ENCODE peak calls at places on chromosomes 11 and 22, in six cellular contexts. One of them, this sample, is unnamed.

GRCh38 chr11:108241370-108242037 is 18.6 kb downstream of the ATM start:
- DNase-seq in GM19239: no peak
- DNase-seq in NCI-H774: no peak
- DNase-seq in GM12891: no peak
- DNase-seq in epithelial cell of prostate: no peak
- DNase-seq in RCC 7860: no peak
- DNase-seq in this sample: no peak

GRCh38 chr11:65290448-65291165 is 24.1 kb upstream of the CDC42EP2 start:
- DNase-seq in GM19239: no peak
- DNase-seq in NCI-H774: no peak
- DNase-seq in GM12891: no peak
- DNase-seq in epithelial cell of prostate: no peak
- DNase-seq in RCC 7860: no peak
- DNase-seq in this sample: peak

GRCh38 chr22:42717197-42717967 is 3.3 kb downstream of the A4GALT start:
- DNase-seq in GM19239: no peak
- DNase-seq in NCI-H774: no peak
- DNase-seq in GM12891: no peak
- DNase-seq in epithelial cell of prostate: no peak
- DNase-seq in RCC 7860: peak
- DNase-seq in this sample: no peak

GRCh38 chr11:117443269-117444186 is 115.9 kb downstream of the CEP164 start:
- DNase-seq in GM19239: no peak
- DNase-seq in NCI-H774: peak
- DNase-seq in GM12891: no peak
- DNase-seq in epithelial cell of prostate: no peak
- DNase-seq in RCC 7860: no peak
- DNase-seq in this sample: peak

GRCh38 chr11:120147950-120148270 is 10.0 kb upstream of the TRIM29 start:
- DNase-seq in GM19239: no peak
- DNase-seq in NCI-H774: no peak
- DNase-seq in GM12891: no peak
- DNase-seq in epithelial cell of prostate: no peak
- DNase-seq in RCC 7860: no peak
- DNase-seq in this sample: no peak

GRCh38 chr11:68632802-68633201 is 51.5 kb upstream of the GAL start:
- DNase-seq in GM19239: no peak
- DNase-seq in NCI-H774: peak
- DNase-seq in GM12891: no peak
- DNase-seq in epithelial cell of prostate: peak
- DNase-seq in RCC 7860: peak
- DNase-seq in this sample: peak

GRCh38 chr11:75264971-75265370 is 24.4 kb downstream of the TPBGL start:
- DNase-seq in GM19239: no peak
- DNase-seq in NCI-H774: no peak
- DNase-seq in GM12891: no peak
- DNase-seq in epithelial cell of prostate: no peak
- DNase-seq in RCC 7860: no peak
- DNase-seq in this sample: no peak

GRCh38 chr11:76605338-76606074 is 65.0 kb downstream of the LRRC32 start:
- DNase-seq in GM19239: no peak
- DNase-seq in NCI-H774: no peak
- DNase-seq in GM12891: no peak
- DNase-seq in epithelial cell of prostate: no peak
- DNase-seq in RCC 7860: no peak
- DNase-seq in this sample: no peak

GRCh38 chr11:113176561-113176960 is 137.8 kb upstream of the TTC12 start:
- DNase-seq in GM19239: no peak
- DNase-seq in NCI-H774: no peak
- DNase-seq in GM12891: no peak
- DNase-seq in epithelial cell of prostate: no peak
- DNase-seq in RCC 7860: no peak
- DNase-seq in this sample: peak

This sample was measured in M059J.